ENCODE peak calls at places on chromosomes 11 and 22, in ten cellular contexts. B is GM20000, Y is M059J, N is heart left ventricle, M is thoracic aorta, C is GM12878, O is T follicular helper cell, T is HS-5, P is T-helper 2 cell, G is NCI-H510A treated with DMSO at 0.1 percent for 48 hours. E is an unnamed sample.
A peak's percentile ranks its signal among the peaks of the same experiment; 100 is the strongest.

GRCh38 chr22:19837915-19838314 is 16.8 kb downstream of the GNB1L start:
- DNase-seq in N (no peak), B (no peak), M (no peak), T (no peak), P (no peak), O (no peak), Y (no peak), C (no peak), G (no peak), E (no peak)

GRCh38 chr22:35882226-35883027 is 146.2 kb downstream of the RBFOX2 start:
- DNase-seq in G (no peak), T (no peak), O (no peak), Y (peak; percentile 42), N (no peak), C (no peak), M (no peak), P (no peak), B (no peak), E (no peak)

GRCh38 chr22:30429887-30430286 is 4.3 kb downstream of the MTFP1 start:
- DNase-seq in O (no peak), Y (no peak), N (no peak), B (no peak), T (no peak), M (no peak), G (no peak), P (no peak), C (no peak), E (no peak)

GRCh38 chr11:107040447-107041444 is 22.5 kb upstream of the GUCY1A2 start:
- DNase-seq in P (peak; percentile 56), O (no peak), G (no peak), T (no peak), N (no peak), M (no peak), C (peak; percentile 50), Y (peak; percentile 90), B (no peak), E (no peak)

GRCh38 chr11:17117262-17117661 is 39.8 kb upstream of the RPS13 start:
- DNase-seq in M (no peak), C (no peak), Y (no peak), N (no peak), P (no peak), G (no peak), T (no peak), O (no peak), B (no peak), E (no peak)

GRCh38 chr22:36303874-36304273 is 50.9 kb downstream of the APOL1 start:
- DNase-seq in M (no peak), P (no peak), B (no peak), N (no peak), T (no peak), C (no peak), Y (no peak), O (no peak), G (no peak), E (no peak)

GRCh38 chr11:665062-665706 is 28.1 kb downstream of the DRD4 start:
- DNase-seq in M (no peak), G (no peak), P (no peak), N (no peak), T (no peak), Y (no peak), C (no peak), B (no peak), O (no peak), E (no peak)

GRCh38 chr11:46936138-46937110 is at the start of gene CSTPP1:
- DNase-seq in C (peak; percentile 77), G (peak; percentile 36), P (peak; percentile 94), M (peak; percentile 91), T (peak; percentile 70), B (peak; percentile 95), N (peak; percentile 95), Y (peak; percentile 93), O (peak; percentile 89), E (peak; percentile 91)

GRCh38 chr22:35568751-35569725 is 28.4 kb downstream of the RASD2 start:
- DNase-seq in B (no peak), P (no peak), C (no peak), Y (peak; percentile 87), O (no peak), T (peak; percentile 52), G (peak; percentile 17), M (no peak), N (peak; percentile 26), E (no peak)

GRCh38 chr11:76736773-76737495 is 46.2 kb upstream of the TSKU start:
- DNase-seq in P (no peak), B (no peak), Y (no peak), O (no peak), C (no peak), T (no peak), M (no peak), N (no peak), G (peak; percentile 47), E (no peak)

GRCh38 chr11:110728476-110728875 is 16.2 kb upstream of the ARHGAP20 start:
- DNase-seq in G (no peak), O (no peak), T (no peak), Y (peak; percentile 38), M (no peak), C (no peak), N (no peak), B (no peak), P (no peak), E (no peak)

GRCh38 chr11:130671801-130672700 is 223.6 kb downstream of the ADAMTS15 start:
- DNase-seq in N (peak; percentile 87), P (no peak), O (no peak), C (no peak), M (peak; percentile 75), T (no peak), G (no peak), Y (peak; percentile 96), B (no peak), E (no peak)

GRCh38 chr11:11034476-11034875 is 176.6 kb upstream of the ZBED5 start:
- DNase-seq in C (no peak), M (no peak), P (no peak), B (no peak), Y (no peak), N (no peak), G (no peak), T (no peak), O (no peak), E (no peak)

GRCh38 chr11:22079133-22079847 is 113.6 kb upstream of the ANO5 start:
- DNase-seq in M (no peak), P (no peak), T (no peak), Y (no peak), O (no peak), B (no peak), C (no peak), N (no peak), G (no peak), E (no peak)

GRCh38 chr11:64444838-64445441 is 86.0 kb downstream of the RPS6KA4 start:
- DNase-seq in G (no peak), P (no peak), M (no peak), T (no peak), C (no peak), N (no peak), Y (peak; percentile 44), B (no peak), O (no peak), E (no peak)

GRCh38 chr11:66676931-66677598 is 622 bp downstream of the RBM4B start:
- DNase-seq in T (no peak), P (no peak), O (no peak), M (no peak), G (no peak), C (no peak), B (no peak), Y (no peak), N (no peak), E (no peak)

GRCh38 chr11:72179804-72180396 is 12.0 kb upstream of the FOLR1 start:
- DNase-seq in T (peak; percentile 24), B (no peak), C (no peak), G (no peak), N (no peak), Y (peak; percentile 57), O (no peak), P (no peak), M (no peak), E (no peak)

GRCh38 chr11:6653055-6653454 is 2.6 kb downstream of the DCHS1 start:
- DNase-seq in C (no peak), P (no peak), B (no peak), T (no peak), G (no peak), Y (no peak), N (no peak), O (no peak), M (no peak), E (no peak)

GRCh38 chr11:93031386-93031785 is 61.9 kb downstream of the MTNR1B start:
- DNase-seq in P (no peak), B (no peak), O (no peak), T (no peak), Y (peak; percentile 88), N (no peak), M (no peak), C (no peak), G (no peak), E (no peak)

GRCh38 chr11:62554377-62554776 is 7.8 kb upstream of the AHNAK start:
- DNase-seq in Y (peak; percentile 33), B (no peak), T (no peak), C (no peak), G (no peak), O (no peak), M (no peak), P (no peak), N (no peak), E (no peak)

GRCh38 chr22:49328076-49328475 is 499.6 kb downstream of the BRD1 start:
- DNase-seq in T (no peak), C (no peak), Y (no peak), P (no peak), M (no peak), G (no peak), N (no peak), O (no peak), B (no peak), E (no peak)

GRCh38 chr22:29142116-29142515 is 63.6 kb upstream of the EMID1 start:
- DNase-seq in B (no peak), M (no peak), N (no peak), G (no peak), Y (no peak), C (no peak), P (no peak), O (no peak), T (no peak), E (no peak)

GRCh38 chr11:42473116-42473515 is 838.7 kb upstream of the API5 start:
- DNase-seq in T (no peak), Y (no peak), N (no peak), O (no peak), C (no peak), M (no peak), B (no peak), G (no peak), P (no peak), E (no peak)

GRCh38 chr11:21390430-21390829 is 721.0 kb downstream of the NELL1 start:
- DNase-seq in M (no peak), O (no peak), T (no peak), N (no peak), B (no peak), P (no peak), G (no peak), Y (no peak), C (no peak), E (no peak)

GRCh38 chr11:8039530-8040260 is 41.3 kb upstream of the TUB start:
- DNase-seq in P (no peak), N (no peak), Y (no peak), T (no peak), B (no peak), C (no peak), M (no peak), G (no peak), O (no peak), E (no peak)

GRCh38 chr11:67032830-67033555 is 10.1 kb downstream of the SYT12 start:
- DNase-seq in M (peak; percentile 41), N (no peak), O (no peak), T (no peak), G (no peak), Y (peak; percentile 93), P (no peak), B (no peak), C (no peak), E (no peak)

GRCh38 chr11:32118025-32118974 is 27.4 kb downstream of the RCN1 start:
- DNase-seq in T (peak; percentile 43), M (no peak), G (no peak), Y (peak; percentile 94), C (no peak), B (no peak), P (no peak), N (no peak), O (no peak), E (no peak)

E was measured in T-helper 9 cell.